ENCODE peak calls at places on chromosomes 5 and 9, in five cellular contexts. O, Y, F, X and D are unnamed samples.

GRCh38 chr9:7303932-7304331 is 495.6 kb downstream of the DMAC1 start:
- DNase-seq in F (no peak), Y (no peak), O (no peak), X (no peak), D (no peak)

GRCh38 chr9:97985058-97985861 is 2.1 kb downstream of the ANP32B start:
- DNase-seq in X (no peak), O (no peak), F (no peak), Y (no peak), D (no peak)

GRCh38 chr9:137878957-137879555 is 1.5 kb downstream of the CACNA1B start:
- DNase-seq in O (no peak), X (no peak), F (peak), Y (no peak), D (no peak)

GRCh38 chr5:88829773-88830172 is 53.2 kb downstream of the MEF2C start:
- DNase-seq in X (no peak), Y (peak), O (no peak), F (no peak), D (no peak)

GRCh38 chr9:130196643-130197042 is 24.4 kb downstream of the NCS1 start:
- DNase-seq in F (no peak), O (no peak), X (no peak), Y (no peak), D (no peak)

GRCh38 chr9:121133104-121133816 is 58.5 kb downstream of the CNTRL start:
- DNase-seq in O (no peak), F (peak), Y (no peak), X (peak), D (no peak)

GRCh38 chr9:114314256-114314867 is 8.5 kb upstream of the ORM1 start:
- DNase-seq in X (no peak), Y (no peak), F (no peak), O (no peak), D (no peak)

GRCh38 chr9:114060711-114061110 is 17.4 kb downstream of the AMBP start:
- DNase-seq in F (no peak), O (no peak), Y (no peak), X (no peak), D (no peak)